ENCODE peak calls at places on chromosomes 1 and 21, in eight cellular contexts. N, D, P, I, S, Q, X and Z are unnamed samples.
A peak's percentile ranks its signal among the peaks of the same experiment; 100 is the strongest.

GRCh38 chr21:45543371-45543709 is 1.1 kb upstream of the SLC19A1 start:
- DNase-seq in N (peak; percentile 59), D (no peak), P (no peak), I (no peak), S (no peak), Q (no peak), X (no peak), Z (no peak)

GRCh38 chr1:88237026-88237425 is 447.0 kb upstream of the PKN2 start:
- DNase-seq in N (no peak), D (peak; percentile 79), P (peak; percentile 12), I (peak; percentile 45), S (no peak), Q (no peak), X (no peak), Z (no peak)

GRCh38 chr1:19628879-19629278 is 15.2 kb upstream of the NBL1 start:
- DNase-seq in N (no peak), D (no peak), P (no peak), I (no peak), S (no peak), Q (no peak), X (no peak), Z (no peak)

GRCh38 chr1:43538143-43538487 is 7.4 kb downstream of the PTPRF start:
- DNase-seq in N (no peak), D (no peak), P (no peak), I (no peak), S (no peak), Q (no peak), X (no peak), Z (no peak)

GRCh38 chr21:20301395-20301794 is 696.8 kb upstream of the NCAM2 start:
- DNase-seq in N (no peak), D (no peak), P (no peak), I (no peak), S (no peak), Q (no peak), X (no peak), Z (no peak)

GRCh38 chr21:16020878-16021277 is 291.1 kb downstream of the USP25 start:
- DNase-seq in N (no peak), D (no peak), P (no peak), I (no peak), S (no peak), Q (no peak), X (no peak), Z (no peak)

GRCh38 chr1:22117238-22117637 is 25.7 kb downstream of the WNT4 start:
- DNase-seq in N (no peak), D (no peak), P (no peak), I (no peak), S (no peak), Q (no peak), X (no peak), Z (no peak)

GRCh38 chr1:66275083-66275482 is 258.9 kb upstream of the SGIP1 start:
- DNase-seq in N (no peak), D (no peak), P (no peak), I (no peak), S (no peak), Q (no peak), X (no peak), Z (no peak)

GRCh38 chr1:15714438-15715136 is 21.5 kb upstream of the SLC25A34 start:
- DNase-seq in N (no peak), D (peak; percentile 67), P (peak; percentile 36), I (no peak), S (peak; percentile 33), Q (no peak), X (peak; percentile 54), Z (no peak)

GRCh38 chr1:46224966-46225365 is 21.8 kb downstream of the LURAP1 start:
- DNase-seq in N (no peak), D (no peak), P (no peak), I (no peak), S (no peak), Q (no peak), X (no peak), Z (no peak)

GRCh38 chr1:6962390-6962955 is 177.2 kb downstream of the CAMTA1 start:
- DNase-seq in N (peak; percentile 83), D (peak; percentile 1), P (no peak), I (peak; percentile 68), S (no peak), Q (no peak), X (no peak), Z (peak; percentile 85)

GRCh38 chr1:182635871-182636270 is 31.7 kb upstream of the RGS16 start:
- DNase-seq in N (no peak), D (no peak), P (no peak), I (no peak), S (no peak), Q (no peak), X (no peak), Z (no peak)

GRCh38 chr1:169586395-169587255 is at the start of gene F5:
- DNase-seq in N (peak; percentile 86), D (peak; percentile 54), P (peak; percentile 58), I (peak; percentile 56), S (no peak), Q (peak; percentile 72), X (peak; percentile 56), Z (peak; percentile 56)

GRCh38 chr1:155931332-155932038 is 2.7 kb downstream of the KHDC4 start:
- DNase-seq in N (peak; percentile 46), D (peak; percentile 39), P (peak; percentile 39), I (peak; percentile 74), S (no peak), Q (no peak), X (no peak), Z (no peak)

GRCh38 chr1:108107658-108108057 is 92.5 kb downstream of the SLC25A24 start:
- DNase-seq in N (no peak), D (peak; percentile 78), P (peak; percentile 90), I (peak; percentile 94), S (no peak), Q (peak; percentile 54), X (peak; percentile 61), Z (no peak)

GRCh38 chr1:183165456-183165855 is 20.6 kb upstream of the LAMC2 start:
- DNase-seq in N (no peak), D (no peak), P (no peak), I (no peak), S (no peak), Q (no peak), X (no peak), Z (no peak)

GRCh38 chr1:239997515-239998311 is 94.0 kb upstream of the FMN2 start:
- DNase-seq in N (no peak), D (no peak), P (no peak), I (no peak), S (no peak), Q (no peak), X (no peak), Z (no peak)

GRCh38 chr21:45420061-45420521 is 15.1 kb downstream of the COL18A1 start:
- DNase-seq in N (no peak), D (no peak), P (no peak), I (no peak), S (no peak), Q (no peak), X (no peak), Z (no peak)

GRCh38 chr1:53111073-53111556 is 31.3 kb downstream of the SLC1A7 start:
- DNase-seq in N (no peak), D (peak; percentile 17), P (peak; percentile 29), I (no peak), S (no peak), Q (peak; percentile 12), X (peak; percentile 58), Z (no peak)

GRCh38 chr1:93678491-93678890 is 3.1 kb downstream of the BCAR3 start:
- DNase-seq in N (no peak), D (no peak), P (no peak), I (no peak), S (no peak), Q (no peak), X (peak; percentile 70), Z (no peak)

GRCh38 chr1:66217021-66217420 is 316.9 kb upstream of the SGIP1 start:
- DNase-seq in N (no peak), D (peak; percentile 92), P (peak; percentile 67), I (peak; percentile 95), S (no peak), Q (no peak), X (peak; percentile 28), Z (no peak)

GRCh38 chr1:39901486-39902120 is at the start of gene MYCL:
- DNase-seq in N (peak; percentile 84), D (peak; percentile 39), P (peak; percentile 62), I (peak; percentile 58), S (no peak), Q (peak; percentile 76), X (peak; percentile 58), Z (no peak)

GRCh38 chr1:43742026-43742425 is 34.7 kb downstream of the ST3GAL3 start:
- DNase-seq in N (no peak), D (no peak), P (no peak), I (no peak), S (no peak), Q (no peak), X (no peak), Z (no peak)

GRCh38 chr1:82503805-82504204 is 703.1 kb downstream of the ADGRL2 start:
- DNase-seq in N (no peak), D (no peak), P (no peak), I (no peak), S (no peak), Q (no peak), X (no peak), Z (no peak)

GRCh38 chr1:7478797-7479499 is 292.1 kb upstream of the VAMP3 start:
- DNase-seq in N (no peak), D (peak; percentile 93), P (peak; percentile 87), I (no peak), S (peak; percentile 69), Q (peak; percentile 4), X (peak; percentile 98), Z (no peak)

GRCh38 chr1:246213947-246214346 is 293.1 kb downstream of the SMYD3 start:
- DNase-seq in N (no peak), D (no peak), P (no peak), I (no peak), S (no peak), Q (no peak), X (peak; percentile 2), Z (no peak)

GRCh38 chr21:36792505-36792967 is 93.6 kb downstream of the SIM2 start:
- DNase-seq in N (no peak), D (peak; percentile 45), P (peak; percentile 61), I (peak; percentile 87), S (no peak), Q (peak; percentile 8), X (peak; percentile 13), Z (no peak)

GRCh38 chr1:8374812-8375211 is 56.9 kb downstream of the SLC45A1 start:
- DNase-seq in N (no peak), D (peak; percentile 67), P (peak; percentile 59), I (peak; percentile 52), S (no peak), Q (peak; percentile 45), X (no peak), Z (no peak)

GRCh38 chr21:25428537-25428936 is 178.7 kb downstream of the MRPL39 start:
- DNase-seq in N (no peak), D (peak; percentile 42), P (no peak), I (peak; percentile 25), S (no peak), Q (no peak), X (no peak), Z (no peak)

GRCh38 chr1:174040387-174040786 is 18.2 kb upstream of the RC3H1 start:
- DNase-seq in N (no peak), D (peak; percentile 94), P (peak; percentile 96), I (peak; percentile 94), S (no peak), Q (no peak), X (peak; percentile 49), Z (no peak)

GRCh38 chr1:7749126-7749525 is 22.0 kb upstream of the VAMP3 start:
- DNase-seq in N (no peak), D (no peak), P (no peak), I (no peak), S (no peak), Q (no peak), X (no peak), Z (no peak)

GRCh38 chr1:44110916-44111315 is 7.7 kb upstream of the KLF17 start:
- DNase-seq in N (no peak), D (no peak), P (no peak), I (no peak), S (no peak), Q (no peak), X (no peak), Z (no peak)

GRCh38 chr1:162235261-162235780 is 141.3 kb downstream of the SPATA46 start:
- DNase-seq in N (no peak), D (peak; percentile 98), P (peak; percentile 22), I (no peak), S (no peak), Q (peak; percentile 27), X (no peak), Z (no peak)

GRCh38 chr1:17197696-17198095 is 7.2 kb upstream of the PADI1 start:
- DNase-seq in N (peak; percentile 18), D (no peak), P (no peak), I (no peak), S (no peak), Q (no peak), X (no peak), Z (no peak)